ENCODE peak calls at places on chromosomes 5 and 9, in eight cellular contexts. Q is GM23248, E is sigmoid colon, N is PC-9, F is tibial nerve, U is stomach, X is PC-3, A is ascending aorta. K is an unnamed sample. For H3K4me1, the result is how much of the 10 kb centered on the place peaks cover.

GRCh38 chr9:131608469-131609115 is 63.3 kb downstream of the PRRT1B start:
- DNase-seq in A (peak), F (peak), U (peak), X (peak), N (peak), Q (peak), E (peak), K (peak)

GRCh38 chr5:76944638-76945037 is 8.2 kb upstream of the CRHBP start:
- DNase-seq in U (no peak), F (no peak), N (no peak), Q (no peak), A (no peak), E (no peak), X (no peak), K (no peak)

GRCh38 chr9:7536310-7536939 is 263.2 kb downstream of the DMAC1 start:
- DNase-seq in X (peak), F (peak), Q (peak), E (no peak), A (no peak), N (peak), U (peak), K (no peak)

GRCh38 chr5:137605377-137605776 is 106.3 kb upstream of the SPOCK1 start:
- DNase-seq in X (peak), N (no peak), Q (peak), E (no peak), U (no peak), A (no peak), F (no peak), K (no peak)

GRCh38 chr9:108103294-108103693 is 613.7 kb upstream of the KLF4 start:
- DNase-seq in A (no peak), N (no peak), F (no peak), U (no peak), Q (peak), E (no peak), X (no peak), K (no peak)

GRCh38 chr9:118609355-118610044 is 759.7 kb downstream of the BRINP1 start:
- DNase-seq in X (no peak), F (no peak), A (no peak), Q (peak), N (no peak), U (no peak), E (no peak), K (no peak)

GRCh38 chr5:98173334-98173733 is 600.1 kb upstream of the RGMB start:
- DNase-seq in N (no peak), U (no peak), Q (peak), X (peak), E (no peak), F (no peak), A (no peak), K (no peak)

GRCh38 chr5:36241636-36242533 is at the start of gene NADK2:
- DNase-seq in F (peak), E (peak), U (peak), X (peak), Q (peak), N (peak), A (peak), K (peak)

GRCh38 chr5:109340351-109340750 is 69.4 kb downstream of the PJA2 start:
- DNase-seq in A (no peak), E (no peak), F (no peak), X (no peak), Q (no peak), U (no peak), N (no peak), K (no peak)

GRCh38 chr5:126508251-126508961 is 85.2 kb downstream of the GRAMD2B start:
- DNase-seq in E (no peak), F (no peak), N (no peak), U (no peak), X (no peak), Q (no peak), A (no peak), K (no peak)

GRCh38 chr9:91177661-91178280 is 183.9 kb downstream of the AUH start:
- DNase-seq in Q (peak), E (no peak), F (no peak), U (peak), A (no peak), X (peak), N (no peak), K (no peak)

GRCh38 chr5:146338774-146339714 is at the start of gene POU4F3:
- DNase-seq in Q (no peak), A (no peak), U (no peak), N (no peak), X (no peak), E (no peak), F (no peak), K (no peak)

GRCh38 chr9:114035221-114035844 is 42.8 kb downstream of the AMBP start:
- DNase-seq in U (no peak), E (peak), N (no peak), X (no peak), Q (no peak), F (no peak), A (no peak), K (no peak)

GRCh38 chr9:75146229-75146628 is 57.9 kb downstream of the OSTF1 start:
- DNase-seq in X (no peak), A (no peak), E (no peak), N (no peak), F (no peak), Q (peak), U (no peak), K (no peak)

GRCh38 chr9:16012621-16013020 is 459.8 kb downstream of the CCDC171 start:
- DNase-seq in F (no peak), N (no peak), X (peak), E (no peak), U (no peak), Q (peak), A (no peak), K (no peak)

GRCh38 chr5:31731016-31731415 is 92.1 kb downstream of the PDZD2 start:
- DNase-seq in N (no peak), U (no peak), E (no peak), F (no peak), Q (no peak), A (no peak), X (no peak), K (no peak)

GRCh38 chr5:71658916-71659661 is 60.0 kb upstream of the CARTPT start:
- DNase-seq in X (no peak), F (no peak), N (no peak), A (no peak), Q (peak), E (no peak), U (no peak), K (no peak)

GRCh38 chr9:129745186-129745585 is 7.7 kb downstream of the PTGES start:
- DNase-seq in X (no peak), U (no peak), A (no peak), Q (no peak), F (no peak), N (no peak), E (no peak), K (no peak)

GRCh38 chr5:124701873-124702272 is 44.6 kb downstream of the ZNF608 start:
- DNase-seq in X (no peak), N (no peak), A (no peak), E (no peak), Q (no peak), U (no peak), F (no peak), K (no peak)

GRCh38 chr5:124700930-124701458 is 45.4 kb downstream of the ZNF608 start:
- DNase-seq in F (no peak), X (no peak), Q (no peak), A (no peak), U (no peak), N (no peak), E (no peak), K (no peak)

GRCh38 chr5:124700333-124700732 is 46.1 kb downstream of the ZNF608 start:
- DNase-seq in X (no peak), A (no peak), E (no peak), N (no peak), Q (no peak), F (no peak), U (no peak), K (no peak)

GRCh38 chr5:124703995-124704394 is 42.4 kb downstream of the ZNF608 start:
- DNase-seq in X (no peak), Q (no peak), E (no peak), A (no peak), U (no peak), F (no peak), N (no peak), K (no peak)

GRCh38 chr5:124702442-124703024 is 43.9 kb downstream of the ZNF608 start:
- DNase-seq in X (no peak), A (no peak), Q (no peak), E (no peak), N (no peak), F (no peak), U (no peak), K (no peak)
- H3K4me1 ChIP-seq in X (under half), A (under half), Q (under half), E (half or more), N (under half), F (under half), U (under half), K (under half)

GRCh38 chr9:93129691-93130500 is 4.2 kb downstream of the NINJ1 start:
- DNase-seq in X (no peak), A (no peak), E (peak), F (no peak), N (no peak), U (no peak), Q (no peak), K (no peak)
- H3K4me1 ChIP-seq in X (under half), A (half or more), E (half or more), F (under half), N (under half), U (half or more), Q (under half), K (half or more)

GRCh38 chr5:14209836-14210235 is 66.7 kb downstream of the TRIO start:
- DNase-seq in N (no peak), U (no peak), Q (no peak), X (no peak), A (no peak), E (no peak), F (no peak), K (no peak)
- H3K4me1 ChIP-seq in N (under half), U (under half), Q (half or more), X (half or more), A (under half), E (half or more), F (under half), K (half or more)

DNA sequence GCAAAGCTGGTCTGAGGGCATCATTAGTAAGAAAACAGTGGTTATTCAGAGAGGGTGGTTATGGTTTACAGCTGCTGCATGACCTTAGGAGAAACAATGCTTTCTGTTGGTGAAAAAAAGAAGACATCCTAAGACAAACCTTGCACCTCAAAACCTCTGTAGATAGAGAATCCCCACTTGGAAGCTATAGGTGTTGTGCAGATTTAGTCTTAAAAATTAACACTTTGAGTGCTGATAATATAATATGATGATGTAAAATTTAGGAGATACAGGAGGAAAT is 1.4 kb upstream of the PTTG1 start:
- DNase-seq in Q (no peak), A (no peak), E (no peak), F (no peak), X (no peak), U (no peak), N (no peak), K (no peak)
- H3K4me1 ChIP-seq in Q (under half), A (under half), E (under half), F (under half), X (under half), U (half or more), N (half or more), K (under half)

GRCh38 chr9:134548618-134549017 is 93.0 kb upstream of the COL5A1 start:
- DNase-seq in Q (no peak), N (no peak), E (peak), A (no peak), X (no peak), F (no peak), U (no peak), K (no peak)
- H3K4me1 ChIP-seq in Q (half or more), N (under half), E (under half), A (under half), X (under half), F (under half), U (under half), K (half or more)

GRCh38 chr9:35909687-35910612 is 660 bp downstream of the SPAAR start:
- DNase-seq in Q (no peak), X (no peak), U (no peak), N (no peak), E (no peak), A (no peak), F (no peak), K (no peak)

GRCh38 chr9:35911690-35912089 is 2.4 kb downstream of the SPAAR start:
- DNase-seq in F (no peak), N (no peak), E (no peak), A (no peak), X (no peak), U (no peak), Q (no peak), K (no peak)

GRCh38 chr9:35914307-35914807 is 5.1 kb downstream of the SPAAR start:
- DNase-seq in Q (peak), E (peak), F (no peak), X (no peak), N (peak), U (peak), A (no peak), K (no peak)

GRCh38 chr9:35910613-35911488 is 1.6 kb downstream of the SPAAR start:
- DNase-seq in A (no peak), Q (peak), E (no peak), N (peak), X (peak), F (peak), U (peak), K (no peak)

GRCh38 chr9:35912791-35913400 is 3.6 kb downstream of the SPAAR start:
- DNase-seq in F (no peak), A (no peak), N (no peak), U (no peak), X (no peak), Q (no peak), E (no peak), K (no peak)
- H3K4me1 ChIP-seq in F (under half), A (under half), N (under half), U (under half), X (under half), Q (under half), E (under half), K (half or more)

GRCh38 chr5:1493413-1493812 is 30.3 kb downstream of the LPCAT1 start:
- DNase-seq in E (no peak), Q (no peak), U (no peak), N (no peak), F (no peak), A (no peak), X (no peak), K (no peak)

GRCh38 chr5:1495525-1495897 is 28.2 kb downstream of the LPCAT1 start:
- DNase-seq in U (no peak), A (no peak), X (no peak), F (no peak), Q (no peak), E (no peak), N (no peak), K (no peak)

GRCh38 chr5:1494780-1495524 is 28.8 kb downstream of the LPCAT1 start:
- DNase-seq in Q (no peak), N (no peak), F (no peak), E (no peak), A (no peak), X (no peak), U (peak), K (no peak)

GRCh38 chr5:1492757-1493156 is 31.0 kb downstream of the LPCAT1 start:
- DNase-seq in F (no peak), A (no peak), X (no peak), N (no peak), U (no peak), Q (no peak), E (no peak), K (no peak)

GRCh38 chr5:1493941-1494340 is 29.8 kb downstream of the LPCAT1 start:
- DNase-seq in F (no peak), N (no peak), X (no peak), A (no peak), U (no peak), E (no peak), Q (no peak), K (no peak)
- H3K4me1 ChIP-seq in F (under half), N (under half), X (under half), A (under half), U (under half), E (under half), Q (under half), K (under half)

GRCh38 chr5:180831139-180832080 is 28.8 kb upstream of the MGAT1 start:
- DNase-seq in F (peak), Q (peak), U (peak), N (peak), E (peak), A (peak), X (peak), K (no peak)

GRCh38 chr5:180830253-180831138 is 27.9 kb upstream of the MGAT1 start:
- DNase-seq in A (no peak), E (peak), X (peak), N (peak), U (peak), Q (peak), F (no peak), K (no peak)

GRCh38 chr5:180825768-180826525 is 23.3 kb upstream of the MGAT1 start:
- DNase-seq in Q (peak), N (peak), U (peak), F (peak), A (no peak), X (peak), E (peak), K (peak)

GRCh38 chr5:180832638-180833068 is 28.4 kb downstream of the ZFP62 start:
- DNase-seq in N (no peak), U (no peak), E (no peak), F (no peak), X (no peak), A (no peak), Q (peak), K (no peak)

DNA sequence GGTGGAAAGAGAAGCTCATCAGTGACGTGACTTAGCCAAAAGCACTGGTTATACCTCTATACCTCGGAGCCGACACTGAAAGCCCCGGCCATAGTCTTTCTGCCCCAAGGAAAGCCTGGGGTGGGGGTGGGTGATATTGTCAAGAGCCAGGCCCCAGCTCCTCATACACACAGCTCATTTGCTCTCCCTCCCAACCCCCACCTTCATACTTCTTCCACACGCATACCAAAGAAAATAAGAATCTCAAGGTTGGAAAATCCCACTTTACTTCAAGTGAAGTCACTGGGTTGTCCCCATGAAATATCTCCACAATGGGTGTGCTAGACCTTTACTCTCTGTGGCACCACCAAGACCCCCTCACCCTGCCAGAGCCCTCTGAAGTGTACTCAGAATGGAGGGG is 27.1 kb upstream of the MGAT1 start:
- DNase-seq in Q (no peak), U (no peak), E (no peak), X (no peak), N (no peak), F (no peak), A (no peak), K (no peak)
- H3K4me1 ChIP-seq in Q (under half), U (half or more), E (under half), X (under half), N (under half), F (under half), A (under half), K (under half)

DNA sequence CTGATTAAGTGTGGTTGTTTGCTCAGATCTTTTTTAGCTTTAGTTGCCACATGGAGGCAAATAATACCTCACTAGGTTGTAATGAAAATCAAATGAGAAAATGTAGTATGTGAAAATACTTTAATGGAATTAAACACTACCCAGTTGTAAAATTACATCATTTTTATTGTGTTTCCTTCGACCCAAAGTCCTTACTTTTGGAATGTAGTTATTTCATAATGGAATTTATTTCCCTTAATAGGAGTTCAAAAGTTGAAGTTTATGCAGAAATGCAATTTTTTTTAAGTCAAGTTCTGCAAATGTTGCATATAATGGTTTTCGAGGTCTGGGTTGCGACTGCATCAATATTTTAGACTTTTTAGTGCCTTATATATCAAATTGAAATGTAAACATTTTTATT is 31.0 kb downstream of the TNPO1 start:
- DNase-seq in N (no peak), U (no peak), F (no peak), E (no peak), Q (no peak), A (no peak), X (no peak), K (no peak)
- H3K4me1 ChIP-seq in N (half or more), U (under half), F (under half), E (under half), Q (half or more), A (under half), X (under half), K (half or more)

GRCh38 chr5:96081276-96081858 is 119.7 kb upstream of the ELL2 start:
- DNase-seq in A (no peak), X (no peak), F (no peak), U (no peak), N (no peak), Q (no peak), E (no peak), K (no peak)

GRCh38 chr5:96083361-96083881 is 121.8 kb upstream of the ELL2 start:
- DNase-seq in F (no peak), U (no peak), N (no peak), A (no peak), X (no peak), Q (peak), E (no peak), K (no peak)

GRCh38 chr5:96087939-96088338 is 126.3 kb upstream of the ELL2 start:
- DNase-seq in E (no peak), U (no peak), N (no peak), X (no peak), Q (no peak), F (no peak), A (no peak), K (no peak)

GRCh38 chr5:96088676-96089075 is 127.0 kb upstream of the ELL2 start:
- DNase-seq in U (no peak), X (no peak), Q (no peak), E (no peak), A (no peak), N (no peak), F (no peak), K (no peak)

DNA sequence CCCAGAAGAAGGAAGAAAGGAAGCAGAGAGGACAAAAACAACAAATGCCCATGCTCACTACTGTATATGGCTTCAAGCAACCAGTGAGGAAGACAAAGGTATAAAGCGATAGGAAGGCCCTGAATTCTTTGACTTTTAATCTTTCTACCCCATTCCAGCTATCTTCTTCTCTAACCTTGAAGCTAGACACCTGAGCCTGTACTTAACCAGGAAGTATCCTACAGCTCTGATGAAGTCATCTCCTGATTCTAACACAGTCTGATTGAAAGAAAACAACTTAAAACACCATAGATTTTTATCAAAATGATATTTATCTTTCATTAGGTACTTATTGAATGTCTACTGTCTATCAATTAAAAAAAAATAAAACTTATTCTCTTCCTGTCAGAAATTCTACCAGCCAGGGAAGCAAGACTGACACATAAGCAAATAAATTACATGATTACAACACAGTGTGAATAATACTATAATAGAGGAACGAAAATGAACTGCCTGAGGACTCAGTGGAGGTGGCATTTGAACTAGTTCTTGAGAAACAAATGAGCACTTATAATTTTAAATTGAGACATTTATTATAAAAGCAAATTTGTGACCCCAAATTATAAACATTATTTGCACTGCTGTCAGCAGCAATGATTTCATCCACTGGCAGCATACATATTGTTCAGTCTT is 123.4 kb upstream of the ELL2 start:
- DNase-seq in N (no peak), Q (peak), U (no peak), A (no peak), E (no peak), X (peak), F (no peak), K (no peak)
- H3K4me1 ChIP-seq in N (under half), Q (under half), U (under half), A (under half), E (under half), X (under half), F (under half), K (under half)